ENCODE peak calls at places on chromosome 3, in ten cellular contexts. B is COR-L47, P is T-cell, N is HT-29, Z is NCI-H748 treated with DMSO at 0.1 percent for 48 hours, V is nucleus accumbens, J is GM12891, O is dorsolateral prefrontal cortex, Q is kidney epithelial cell, X is RPMI7951. T is an unnamed sample.

GRCh38 chr3:103295974-103296570 is 861.3 kb downstream of the ZPLD1 start:
- DNase-seq in B (peak; percentile 38), P (no peak), N (peak; percentile 38), Z (peak; percentile 8), V (no peak), J (no peak), O (no peak), Q (no peak), X (no peak), T (no peak)

GRCh38 chr3:11552289-11553264 is 91.1 kb downstream of the VGLL4 start:
- DNase-seq in B (no peak), P (no peak), N (no peak), Z (no peak), V (no peak), J (no peak), O (peak; percentile 36), Q (no peak), X (no peak), T (no peak)

GRCh38 chr3:114478806-114479205 is 185.0 kb downstream of the TIGIT start:
- DNase-seq in B (no peak), P (no peak), N (no peak), Z (no peak), V (no peak), J (no peak), O (no peak), Q (no peak), X (no peak), T (no peak)

GRCh38 chr3:69181592-69182211 is 59.3 kb upstream of the LMOD3 start:
- DNase-seq in B (no peak), P (no peak), N (peak; percentile 59), Z (no peak), V (peak; percentile 35), J (no peak), O (peak; percentile 50), Q (no peak), X (peak; percentile 84), T (peak; percentile 11)

GRCh38 chr3:56691165-56692000 is 8.3 kb upstream of the TASOR start:
- DNase-seq in B (no peak), P (no peak), N (no peak), Z (no peak), V (no peak), J (no peak), O (no peak), Q (no peak), X (peak; percentile 15), T (no peak)

GRCh38 chr3:14623569-14624051 is 28.0 kb upstream of the CCDC174 start:
- DNase-seq in B (no peak), P (no peak), N (no peak), Z (no peak), V (no peak), J (no peak), O (no peak), Q (no peak), X (no peak), T (no peak)

GRCh38 chr3:195058311-195059005 is 212.5 kb downstream of the XXYLT1 start:
- DNase-seq in B (no peak), P (no peak), N (no peak), Z (no peak), V (no peak), J (no peak), O (peak; percentile 36), Q (no peak), X (no peak), T (no peak)

GRCh38 chr3:128878556-128879124 is 780 bp upstream of the ACAD9 start:
- DNase-seq in B (no peak), P (no peak), N (peak; percentile 70), Z (peak; percentile 4), V (no peak), J (no peak), O (no peak), Q (no peak), X (peak; percentile 78), T (peak; percentile 41)

GRCh38 chr3:17466028-17466427 is 276.4 kb downstream of the TBC1D5 start:
- DNase-seq in B (no peak), P (no peak), N (no peak), Z (no peak), V (no peak), J (no peak), O (no peak), Q (no peak), X (no peak), T (no peak)

GRCh38 chr3:194120789-194121770 is 14.9 kb upstream of the HES1 start:
- DNase-seq in B (no peak), P (no peak), N (no peak), Z (no peak), V (no peak), J (no peak), O (no peak), Q (no peak), X (no peak), T (no peak)

GRCh38 chr3:134029256-134029733 is 430 bp downstream of the SLCO2A1 start:
- DNase-seq in B (no peak), P (no peak), N (no peak), Z (no peak), V (no peak), J (peak; percentile 25), O (no peak), Q (no peak), X (peak; percentile 22), T (no peak)

GRCh38 chr3:52175416-52176187 is 21.4 kb upstream of the POC1A start:
- DNase-seq in B (no peak), P (no peak), N (no peak), Z (no peak), V (no peak), J (no peak), O (no peak), Q (no peak), X (no peak), T (no peak)

GRCh38 chr3:47681016-47681415 is 100.7 kb downstream of the SMARCC1 start:
- DNase-seq in B (no peak), P (no peak), N (no peak), Z (no peak), V (no peak), J (no peak), O (no peak), Q (no peak), X (no peak), T (no peak)

GRCh38 chr3:179852117-179852886 is 184.4 kb downstream of the PEX5L start:
- DNase-seq in B (no peak), P (no peak), N (peak; percentile 19), Z (no peak), V (no peak), J (no peak), O (no peak), Q (peak; percentile 53), X (peak; percentile 15), T (no peak)

GRCh38 chr3:178454714-178455113 is 81.5 kb upstream of the KCNMB2 start:
- DNase-seq in B (no peak), P (no peak), N (no peak), Z (no peak), V (no peak), J (no peak), O (no peak), Q (no peak), X (peak; percentile 93), T (no peak)

T was measured in C1 segment of cervical spinal cord.